ENCODE peak calls at places on chromosomes 13 and 19, in eight cellular contexts. One of them, this sample, is unnamed.

GRCh38 chr19:55076321-55076720 is 652 bp downstream of the EPS8L1 start:
- DNase-seq in stimulated activated CD4-positive, alpha-beta T cell treated with anti-CD3 and anti-CD28 coated beads, Interleukin-4, amount 100 ng/mL, for 4 hours: no peak
- DNase-seq in putamen: no peak
- DNase-seq in NCI-H774: no peak
- DNase-seq in activated naive CD8-positive, alpha-beta T cell treated with anti-CD3 and anti-CD28 coated beads, Interleukin-2, amount 50 U/mL, for 16 hours: no peak
- DNase-seq in omental fat pad: no peak
- DNase-seq in OCI-LY7: no peak
- DNase-seq in fibroblast of mammary gland: no peak
- DNase-seq in this sample: no peak

GRCh38 chr19:35712910-35713845 is 4.6 kb upstream of the KMT2B start:
- DNase-seq in fibroblast of mammary gland: peak; percentile 22
- DNase-seq in omental fat pad: no peak
- DNase-seq in activated naive CD8-positive, alpha-beta T cell treated with anti-CD3 and anti-CD28 coated beads, Interleukin-2, amount 50 U/mL, for 16 hours: peak; percentile 37
- DNase-seq in putamen: no peak
- DNase-seq in OCI-LY7: no peak
- DNase-seq in NCI-H774: no peak
- DNase-seq in stimulated activated CD4-positive, alpha-beta T cell treated with anti-CD3 and anti-CD28 coated beads, Interleukin-4, amount 100 ng/mL, for 4 hours: peak; percentile 60
- DNase-seq in this sample: no peak

GRCh38 chr19:35168261-35168660 is 13.7 kb downstream of the FXYD5 start:
- DNase-seq in fibroblast of mammary gland: peak; percentile 23
- DNase-seq in activated naive CD8-positive, alpha-beta T cell treated with anti-CD3 and anti-CD28 coated beads, Interleukin-2, amount 50 U/mL, for 16 hours: no peak
- DNase-seq in NCI-H774: no peak
- DNase-seq in omental fat pad: no peak
- DNase-seq in stimulated activated CD4-positive, alpha-beta T cell treated with anti-CD3 and anti-CD28 coated beads, Interleukin-4, amount 100 ng/mL, for 4 hours: no peak
- DNase-seq in putamen: no peak
- DNase-seq in OCI-LY7: no peak
- DNase-seq in this sample: no peak

GRCh38 chr19:31014668-31015067 is 334.6 kb downstream of the TSHZ3 start:
- DNase-seq in activated naive CD8-positive, alpha-beta T cell treated with anti-CD3 and anti-CD28 coated beads, Interleukin-2, amount 50 U/mL, for 16 hours: no peak
- DNase-seq in putamen: no peak
- DNase-seq in fibroblast of mammary gland: no peak
- DNase-seq in omental fat pad: no peak
- DNase-seq in OCI-LY7: no peak
- DNase-seq in stimulated activated CD4-positive, alpha-beta T cell treated with anti-CD3 and anti-CD28 coated beads, Interleukin-4, amount 100 ng/mL, for 4 hours: no peak
- DNase-seq in NCI-H774: no peak
- DNase-seq in this sample: no peak

GRCh38 chr19:40682431-40682964 is 8.0 kb downstream of the NUMBL start:
- DNase-seq in stimulated activated CD4-positive, alpha-beta T cell treated with anti-CD3 and anti-CD28 coated beads, Interleukin-4, amount 100 ng/mL, for 4 hours: no peak
- DNase-seq in NCI-H774: no peak
- DNase-seq in OCI-LY7: no peak
- DNase-seq in fibroblast of mammary gland: no peak
- DNase-seq in putamen: no peak
- DNase-seq in activated naive CD8-positive, alpha-beta T cell treated with anti-CD3 and anti-CD28 coated beads, Interleukin-2, amount 50 U/mL, for 16 hours: no peak
- DNase-seq in omental fat pad: no peak
- DNase-seq in this sample: no peak

GRCh38 chr13:111904166-111904565 is 162.8 kb upstream of the SOX1 start:
- DNase-seq in fibroblast of mammary gland: no peak
- DNase-seq in NCI-H774: no peak
- DNase-seq in OCI-LY7: no peak
- DNase-seq in stimulated activated CD4-positive, alpha-beta T cell treated with anti-CD3 and anti-CD28 coated beads, Interleukin-4, amount 100 ng/mL, for 4 hours: no peak
- DNase-seq in putamen: no peak
- DNase-seq in omental fat pad: no peak
- DNase-seq in activated naive CD8-positive, alpha-beta T cell treated with anti-CD3 and anti-CD28 coated beads, Interleukin-2, amount 50 U/mL, for 16 hours: no peak
- DNase-seq in this sample: no peak

GRCh38 chr13:38686635-38687245 is at the start of gene FREM2:
- DNase-seq in activated naive CD8-positive, alpha-beta T cell treated with anti-CD3 and anti-CD28 coated beads, Interleukin-2, amount 50 U/mL, for 16 hours: no peak
- DNase-seq in OCI-LY7: no peak
- DNase-seq in fibroblast of mammary gland: no peak
- DNase-seq in omental fat pad: no peak
- DNase-seq in stimulated activated CD4-positive, alpha-beta T cell treated with anti-CD3 and anti-CD28 coated beads, Interleukin-4, amount 100 ng/mL, for 4 hours: no peak
- DNase-seq in putamen: no peak
- DNase-seq in NCI-H774: peak; percentile 71
- DNase-seq in this sample: no peak

GRCh38 chr19:2544576-2545415 is 68.9 kb downstream of the GADD45B start:
- DNase-seq in NCI-H774: no peak
- DNase-seq in stimulated activated CD4-positive, alpha-beta T cell treated with anti-CD3 and anti-CD28 coated beads, Interleukin-4, amount 100 ng/mL, for 4 hours: no peak
- DNase-seq in fibroblast of mammary gland: no peak
- DNase-seq in putamen: no peak
- DNase-seq in activated naive CD8-positive, alpha-beta T cell treated with anti-CD3 and anti-CD28 coated beads, Interleukin-2, amount 50 U/mL, for 16 hours: no peak
- DNase-seq in omental fat pad: no peak
- DNase-seq in OCI-LY7: no peak
- DNase-seq in this sample: no peak

GRCh38 chr19:6352381-6353165 is 8.8 kb upstream of the CLPP start:
- DNase-seq in activated naive CD8-positive, alpha-beta T cell treated with anti-CD3 and anti-CD28 coated beads, Interleukin-2, amount 50 U/mL, for 16 hours: no peak
- DNase-seq in stimulated activated CD4-positive, alpha-beta T cell treated with anti-CD3 and anti-CD28 coated beads, Interleukin-4, amount 100 ng/mL, for 4 hours: no peak
- DNase-seq in fibroblast of mammary gland: no peak
- DNase-seq in NCI-H774: no peak
- DNase-seq in omental fat pad: no peak
- DNase-seq in putamen: no peak
- DNase-seq in OCI-LY7: no peak
- DNase-seq in this sample: no peak

GRCh38 chr19:5936308-5936980 is 22.4 kb downstream of the CAPS start:
- DNase-seq in OCI-LY7: no peak
- DNase-seq in NCI-H774: no peak
- DNase-seq in activated naive CD8-positive, alpha-beta T cell treated with anti-CD3 and anti-CD28 coated beads, Interleukin-2, amount 50 U/mL, for 16 hours: no peak
- DNase-seq in omental fat pad: no peak
- DNase-seq in stimulated activated CD4-positive, alpha-beta T cell treated with anti-CD3 and anti-CD28 coated beads, Interleukin-4, amount 100 ng/mL, for 4 hours: no peak
- DNase-seq in putamen: no peak
- DNase-seq in fibroblast of mammary gland: no peak
- DNase-seq in this sample: no peak

GRCh38 chr19:40797166-40797962 is 1.6 kb upstream of the EGLN2 start:
- DNase-seq in omental fat pad: no peak
- DNase-seq in stimulated activated CD4-positive, alpha-beta T cell treated with anti-CD3 and anti-CD28 coated beads, Interleukin-4, amount 100 ng/mL, for 4 hours: no peak
- DNase-seq in NCI-H774: no peak
- DNase-seq in fibroblast of mammary gland: no peak
- DNase-seq in OCI-LY7: no peak
- DNase-seq in activated naive CD8-positive, alpha-beta T cell treated with anti-CD3 and anti-CD28 coated beads, Interleukin-2, amount 50 U/mL, for 16 hours: no peak
- DNase-seq in putamen: no peak
- DNase-seq in this sample: no peak

GRCh38 chr13:97005631-97006262 is 11.5 kb upstream of the OXGR1 start:
- DNase-seq in stimulated activated CD4-positive, alpha-beta T cell treated with anti-CD3 and anti-CD28 coated beads, Interleukin-4, amount 100 ng/mL, for 4 hours: no peak
- DNase-seq in omental fat pad: no peak
- DNase-seq in OCI-LY7: no peak
- DNase-seq in fibroblast of mammary gland: peak; percentile 55
- DNase-seq in putamen: no peak
- DNase-seq in NCI-H774: no peak
- DNase-seq in activated naive CD8-positive, alpha-beta T cell treated with anti-CD3 and anti-CD28 coated beads, Interleukin-2, amount 50 U/mL, for 16 hours: no peak
- DNase-seq in this sample: peak; percentile 45

GRCh38 chr13:76833465-76833864 is 52.7 kb downstream of the KCTD12 start:
- DNase-seq in stimulated activated CD4-positive, alpha-beta T cell treated with anti-CD3 and anti-CD28 coated beads, Interleukin-4, amount 100 ng/mL, for 4 hours: no peak
- DNase-seq in putamen: no peak
- DNase-seq in activated naive CD8-positive, alpha-beta T cell treated with anti-CD3 and anti-CD28 coated beads, Interleukin-2, amount 50 U/mL, for 16 hours: no peak
- DNase-seq in fibroblast of mammary gland: no peak
- DNase-seq in OCI-LY7: no peak
- DNase-seq in omental fat pad: no peak
- DNase-seq in NCI-H774: no peak
- DNase-seq in this sample: no peak

GRCh38 chr19:11176466-11177193 is 20.7 kb downstream of the KANK2 start:
- DNase-seq in putamen: no peak
- DNase-seq in fibroblast of mammary gland: no peak
- DNase-seq in stimulated activated CD4-positive, alpha-beta T cell treated with anti-CD3 and anti-CD28 coated beads, Interleukin-4, amount 100 ng/mL, for 4 hours: no peak
- DNase-seq in omental fat pad: no peak
- DNase-seq in activated naive CD8-positive, alpha-beta T cell treated with anti-CD3 and anti-CD28 coated beads, Interleukin-2, amount 50 U/mL, for 16 hours: no peak
- DNase-seq in NCI-H774: no peak
- DNase-seq in OCI-LY7: no peak
- DNase-seq in this sample: no peak

GRCh38 chr19:20079487-20079886 is 1.7 kb downstream of the ZNF90 start:
- DNase-seq in omental fat pad: no peak
- DNase-seq in activated naive CD8-positive, alpha-beta T cell treated with anti-CD3 and anti-CD28 coated beads, Interleukin-2, amount 50 U/mL, for 16 hours: no peak
- DNase-seq in fibroblast of mammary gland: peak; percentile 15
- DNase-seq in OCI-LY7: no peak
- DNase-seq in NCI-H774: no peak
- DNase-seq in putamen: no peak
- DNase-seq in stimulated activated CD4-positive, alpha-beta T cell treated with anti-CD3 and anti-CD28 coated beads, Interleukin-4, amount 100 ng/mL, for 4 hours: no peak
- DNase-seq in this sample: no peak

GRCh38 chr19:38726761-38727301 is 17.4 kb downstream of the CAPN12 start:
- DNase-seq in NCI-H774: no peak
- DNase-seq in activated naive CD8-positive, alpha-beta T cell treated with anti-CD3 and anti-CD28 coated beads, Interleukin-2, amount 50 U/mL, for 16 hours: no peak
- DNase-seq in fibroblast of mammary gland: no peak
- DNase-seq in omental fat pad: no peak
- DNase-seq in stimulated activated CD4-positive, alpha-beta T cell treated with anti-CD3 and anti-CD28 coated beads, Interleukin-4, amount 100 ng/mL, for 4 hours: no peak
- DNase-seq in OCI-LY7: no peak
- DNase-seq in putamen: no peak
- DNase-seq in this sample: no peak

GRCh38 chr13:114089341-114089740 is 43.1 kb downstream of the RASA3 start:
- DNase-seq in stimulated activated CD4-positive, alpha-beta T cell treated with anti-CD3 and anti-CD28 coated beads, Interleukin-4, amount 100 ng/mL, for 4 hours: no peak
- DNase-seq in activated naive CD8-positive, alpha-beta T cell treated with anti-CD3 and anti-CD28 coated beads, Interleukin-2, amount 50 U/mL, for 16 hours: no peak
- DNase-seq in omental fat pad: peak; percentile 12
- DNase-seq in OCI-LY7: no peak
- DNase-seq in NCI-H774: no peak
- DNase-seq in putamen: no peak
- DNase-seq in fibroblast of mammary gland: no peak
- DNase-seq in this sample: no peak

GRCh38 chr19:11269408-11269807 is 7.1 kb upstream of the DOCK6 start:
- DNase-seq in fibroblast of mammary gland: peak; percentile 50
- DNase-seq in NCI-H774: no peak
- DNase-seq in activated naive CD8-positive, alpha-beta T cell treated with anti-CD3 and anti-CD28 coated beads, Interleukin-2, amount 50 U/mL, for 16 hours: no peak
- DNase-seq in putamen: no peak
- DNase-seq in stimulated activated CD4-positive, alpha-beta T cell treated with anti-CD3 and anti-CD28 coated beads, Interleukin-4, amount 100 ng/mL, for 4 hours: no peak
- DNase-seq in omental fat pad: no peak
- DNase-seq in OCI-LY7: no peak
- DNase-seq in this sample: no peak

GRCh38 chr13:33073338-33073737 is 57.1 kb downstream of the KL start:
- DNase-seq in NCI-H774: no peak
- DNase-seq in stimulated activated CD4-positive, alpha-beta T cell treated with anti-CD3 and anti-CD28 coated beads, Interleukin-4, amount 100 ng/mL, for 4 hours: no peak
- DNase-seq in putamen: no peak
- DNase-seq in activated naive CD8-positive, alpha-beta T cell treated with anti-CD3 and anti-CD28 coated beads, Interleukin-2, amount 50 U/mL, for 16 hours: no peak
- DNase-seq in omental fat pad: no peak
- DNase-seq in fibroblast of mammary gland: no peak
- DNase-seq in OCI-LY7: no peak
- DNase-seq in this sample: no peak

GRCh38 chr13:20033486-20033885 is 75.0 kb downstream of the ZMYM2 start:
- DNase-seq in activated naive CD8-positive, alpha-beta T cell treated with anti-CD3 and anti-CD28 coated beads, Interleukin-2, amount 50 U/mL, for 16 hours: no peak
- DNase-seq in OCI-LY7: no peak
- DNase-seq in omental fat pad: no peak
- DNase-seq in putamen: no peak
- DNase-seq in stimulated activated CD4-positive, alpha-beta T cell treated with anti-CD3 and anti-CD28 coated beads, Interleukin-4, amount 100 ng/mL, for 4 hours: no peak
- DNase-seq in NCI-H774: no peak
- DNase-seq in fibroblast of mammary gland: no peak
- DNase-seq in this sample: no peak

GRCh38 chr13:43915451-43915850 is 35.7 kb downstream of the LACC1 start:
- DNase-seq in fibroblast of mammary gland: peak; percentile 43
- DNase-seq in OCI-LY7: no peak
- DNase-seq in stimulated activated CD4-positive, alpha-beta T cell treated with anti-CD3 and anti-CD28 coated beads, Interleukin-4, amount 100 ng/mL, for 4 hours: no peak
- DNase-seq in activated naive CD8-positive, alpha-beta T cell treated with anti-CD3 and anti-CD28 coated beads, Interleukin-2, amount 50 U/mL, for 16 hours: no peak
- DNase-seq in omental fat pad: no peak
- DNase-seq in putamen: no peak
- DNase-seq in NCI-H774: no peak
- DNase-seq in this sample: peak; percentile 10

GRCh38 chr13:29937836-29938235 is 87.4 kb upstream of the UBL3 start:
- DNase-seq in OCI-LY7: no peak
- DNase-seq in fibroblast of mammary gland: no peak
- DNase-seq in putamen: no peak
- DNase-seq in activated naive CD8-positive, alpha-beta T cell treated with anti-CD3 and anti-CD28 coated beads, Interleukin-2, amount 50 U/mL, for 16 hours: no peak
- DNase-seq in NCI-H774: no peak
- DNase-seq in omental fat pad: no peak
- DNase-seq in stimulated activated CD4-positive, alpha-beta T cell treated with anti-CD3 and anti-CD28 coated beads, Interleukin-4, amount 100 ng/mL, for 4 hours: no peak
- DNase-seq in this sample: no peak

GRCh38 chr13:23473236-23473635 is 39.7 kb upstream of the SACS start:
- DNase-seq in fibroblast of mammary gland: no peak
- DNase-seq in NCI-H774: no peak
- DNase-seq in stimulated activated CD4-positive, alpha-beta T cell treated with anti-CD3 and anti-CD28 coated beads, Interleukin-4, amount 100 ng/mL, for 4 hours: no peak
- DNase-seq in omental fat pad: no peak
- DNase-seq in OCI-LY7: no peak
- DNase-seq in activated naive CD8-positive, alpha-beta T cell treated with anti-CD3 and anti-CD28 coated beads, Interleukin-2, amount 50 U/mL, for 16 hours: no peak
- DNase-seq in putamen: no peak
- DNase-seq in this sample: no peak

GRCh38 chr19:16920816-16921529 is 32.2 kb downstream of the F2RL3 start:
- DNase-seq in omental fat pad: no peak
- DNase-seq in NCI-H774: no peak
- DNase-seq in fibroblast of mammary gland: peak; percentile 91
- DNase-seq in putamen: no peak
- DNase-seq in OCI-LY7: no peak
- DNase-seq in stimulated activated CD4-positive, alpha-beta T cell treated with anti-CD3 and anti-CD28 coated beads, Interleukin-4, amount 100 ng/mL, for 4 hours: no peak
- DNase-seq in activated naive CD8-positive, alpha-beta T cell treated with anti-CD3 and anti-CD28 coated beads, Interleukin-2, amount 50 U/mL, for 16 hours: no peak
- DNase-seq in this sample: peak; percentile 68

GRCh38 chr13:55517312-55517711 is 1623.4 kb upstream of the PRR20A start:
- DNase-seq in stimulated activated CD4-positive, alpha-beta T cell treated with anti-CD3 and anti-CD28 coated beads, Interleukin-4, amount 100 ng/mL, for 4 hours: no peak
- DNase-seq in fibroblast of mammary gland: no peak
- DNase-seq in activated naive CD8-positive, alpha-beta T cell treated with anti-CD3 and anti-CD28 coated beads, Interleukin-2, amount 50 U/mL, for 16 hours: no peak
- DNase-seq in NCI-H774: no peak
- DNase-seq in putamen: no peak
- DNase-seq in OCI-LY7: no peak
- DNase-seq in omental fat pad: no peak
- DNase-seq in this sample: no peak

GRCh38 chr13:113534236-113534860 is 43.8 kb upstream of the DCUN1D2 start:
- DNase-seq in activated naive CD8-positive, alpha-beta T cell treated with anti-CD3 and anti-CD28 coated beads, Interleukin-2, amount 50 U/mL, for 16 hours: no peak
- DNase-seq in putamen: no peak
- DNase-seq in stimulated activated CD4-positive, alpha-beta T cell treated with anti-CD3 and anti-CD28 coated beads, Interleukin-4, amount 100 ng/mL, for 4 hours: no peak
- DNase-seq in OCI-LY7: no peak
- DNase-seq in omental fat pad: no peak
- DNase-seq in NCI-H774: no peak
- DNase-seq in fibroblast of mammary gland: no peak
- DNase-seq in this sample: no peak

GRCh38 chr19:18254546-18255500 is 19.4 kb downstream of the IQCN start:
- DNase-seq in putamen: no peak
- DNase-seq in stimulated activated CD4-positive, alpha-beta T cell treated with anti-CD3 and anti-CD28 coated beads, Interleukin-4, amount 100 ng/mL, for 4 hours: no peak
- DNase-seq in OCI-LY7: peak; percentile 82
- DNase-seq in NCI-H774: peak; percentile 31
- DNase-seq in activated naive CD8-positive, alpha-beta T cell treated with anti-CD3 and anti-CD28 coated beads, Interleukin-2, amount 50 U/mL, for 16 hours: no peak
- DNase-seq in omental fat pad: no peak
- DNase-seq in fibroblast of mammary gland: no peak
- DNase-seq in this sample: no peak

GRCh38 chr19:29098863-29099481 is 114.0 kb downstream of the UQCRFS1 start:
- DNase-seq in putamen: no peak
- DNase-seq in fibroblast of mammary gland: peak; percentile 94
- DNase-seq in omental fat pad: peak; percentile 51
- DNase-seq in activated naive CD8-positive, alpha-beta T cell treated with anti-CD3 and anti-CD28 coated beads, Interleukin-2, amount 50 U/mL, for 16 hours: no peak
- DNase-seq in stimulated activated CD4-positive, alpha-beta T cell treated with anti-CD3 and anti-CD28 coated beads, Interleukin-4, amount 100 ng/mL, for 4 hours: no peak
- DNase-seq in NCI-H774: no peak
- DNase-seq in OCI-LY7: no peak
- DNase-seq in this sample: peak; percentile 91

GRCh38 chr19:51456541-51457290 is 1.5 kb downstream of the SIGLEC8 start:
- DNase-seq in fibroblast of mammary gland: no peak
- DNase-seq in OCI-LY7: no peak
- DNase-seq in NCI-H774: no peak
- DNase-seq in omental fat pad: no peak
- DNase-seq in putamen: no peak
- DNase-seq in activated naive CD8-positive, alpha-beta T cell treated with anti-CD3 and anti-CD28 coated beads, Interleukin-2, amount 50 U/mL, for 16 hours: no peak
- DNase-seq in stimulated activated CD4-positive, alpha-beta T cell treated with anti-CD3 and anti-CD28 coated beads, Interleukin-4, amount 100 ng/mL, for 4 hours: no peak
- DNase-seq in this sample: no peak

This sample was measured in AG08396.